ENCODE peak calls at places on chromosomes 2 and 18, in five cellular contexts. W, D, Y, E and S are unnamed samples.

GRCh38 chr2:27218614-27219013 is 1.4 kb downstream of the CAD start:
- DNase-seq in W (no peak), Y (no peak), E (no peak), D (no peak), S (no peak)

GRCh38 chr2:181846359-181846758 is 45.2 kb upstream of the ITPRID2 start:
- DNase-seq in Y (no peak), D (no peak), E (no peak), W (no peak), S (no peak)

GRCh38 chr18:51953521-51953920 is 386.5 kb upstream of the DCC start:
- DNase-seq in D (no peak), Y (peak; percentile 5), W (no peak), E (no peak), S (no peak)

GRCh38 chr2:200913654-200914053 is 24.5 kb downstream of the NIF3L1 start:
- DNase-seq in W (no peak), D (no peak), Y (no peak), E (peak; percentile 84), S (no peak)

GRCh38 chr2:1795261-1795828 is 51.0 kb upstream of the PXDN start:
- DNase-seq in E (no peak), Y (no peak), D (no peak), W (no peak), S (no peak)

GRCh38 chr2:71455741-71456569 is 2.6 kb downstream of the DYSF start:
- DNase-seq in W (no peak), Y (peak; percentile 62), E (peak; percentile 86), D (no peak), S (no peak)

GRCh38 chr18:44514106-44514505 is 166.6 kb upstream of the SETBP1 start:
- DNase-seq in Y (no peak), D (no peak), W (no peak), E (peak; percentile 42), S (no peak)

GRCh38 chr2:98505311-98505808 is 60.7 kb downstream of the INPP4A start:
- DNase-seq in D (peak; percentile 47), E (no peak), W (no peak), Y (peak; percentile 40), S (peak; percentile 56)

GRCh38 chr2:233544079-233544690 is 22.4 kb downstream of the USP40 start:
- DNase-seq in D (no peak), E (peak; percentile 15), Y (peak; percentile 92), W (no peak), S (peak; percentile 45)

GRCh38 chr2:150191349-150191748 is 296.1 kb downstream of the RND3 start:
- DNase-seq in E (peak; percentile 90), Y (no peak), D (no peak), W (no peak), S (no peak)

GRCh38 chr2:134504586-134505336 is 214.0 kb downstream of the TMEM163 start:
- DNase-seq in D (no peak), W (no peak), E (no peak), Y (no peak), S (no peak)

GRCh38 chr2:152497481-152498052 is 162.6 kb downstream of the FMNL2 start:
- DNase-seq in W (no peak), D (no peak), E (no peak), Y (no peak), S (no peak)

GRCh38 chr2:187775651-187776050 is 221.4 kb upstream of the TFPI start:
- DNase-seq in D (no peak), E (no peak), W (no peak), Y (no peak), S (no peak)

GRCh38 chr18:49100226-49100968 is 149.6 kb upstream of the SMAD7 start:
- DNase-seq in Y (peak; percentile 31), E (peak; percentile 46), D (no peak), W (no peak), S (no peak)

GRCh38 chr2:178865121-178865520 is 57.9 kb upstream of the TTN start:
- DNase-seq in W (no peak), Y (no peak), D (no peak), E (peak; percentile 52), S (no peak)

GRCh38 chr2:219059725-219060682 is 717 bp downstream of the IHH start:
- DNase-seq in E (no peak), W (peak; percentile 10), Y (no peak), D (peak; percentile 27), S (peak; percentile 65)

GRCh38 chr2:65504201-65504600 is 71.8 kb upstream of the SPRED2 start:
- DNase-seq in Y (no peak), E (no peak), D (no peak), W (no peak), S (no peak)

GRCh38 chr2:199471443-199472057 is 13.8 kb upstream of the SATB2 start:
- DNase-seq in E (peak; percentile 59), W (no peak), D (no peak), Y (peak; percentile 88), S (peak; percentile 78)

GRCh38 chr2:106187426-106187825 is 6.7 kb downstream of the UXS1 start:
- DNase-seq in E (no peak), W (no peak), D (no peak), Y (no peak), S (no peak)

GRCh38 chr2:148039783-148040182 is 18.9 kb downstream of the MBD5 start:
- DNase-seq in D (no peak), W (no peak), Y (no peak), E (no peak), S (no peak)

GRCh38 chr2:238908960-238909951 is 61.4 kb downstream of the TWIST2 start:
- DNase-seq in W (no peak), D (no peak), E (peak; percentile 82), Y (peak; percentile 49), S (no peak)

GRCh38 chr2:46187112-46187618 is 110.0 kb upstream of the EPAS1 start:
- DNase-seq in W (no peak), Y (no peak), E (peak; percentile 92), D (no peak), S (peak; percentile 60)

GRCh38 chr2:134932864-134933526 is 14.4 kb downstream of the CCNT2 start:
- DNase-seq in Y (no peak), W (no peak), E (no peak), D (no peak), S (no peak)

GRCh38 chr2:44825702-44826101 is 115.8 kb upstream of the SIX3 start:
- DNase-seq in Y (no peak), E (no peak), D (no peak), W (peak; percentile 57), S (peak; percentile 74)

GRCh38 chr2:88184762-88185161 is 14.6 kb downstream of the THNSL2 start:
- DNase-seq in W (no peak), Y (no peak), D (no peak), E (peak; percentile 24), S (no peak)

GRCh38 chr2:127913808-127914457 is 28.2 kb upstream of the AMMECR1L start:
- DNase-seq in D (no peak), E (no peak), W (no peak), Y (no peak), S (no peak)

GRCh38 chr2:78992451-78992806 is 33.1 kb upstream of the REG3G start:
- DNase-seq in E (no peak), Y (peak; percentile 79), D (no peak), W (no peak), S (peak; percentile 16)

GRCh38 chr2:16322308-16323130 is 343.1 kb downstream of the CYRIA start:
- DNase-seq in D (no peak), W (no peak), Y (no peak), E (no peak), S (no peak)

GRCh38 chr2:149860276-149860921 is 272.8 kb upstream of the MMADHC start:
- DNase-seq in W (no peak), Y (peak; percentile 52), D (no peak), E (peak; percentile 95), S (no peak)

GRCh38 chr2:112154246-112155110 is 16.3 kb downstream of the FBLN7 start:
- DNase-seq in Y (no peak), D (peak; percentile 54), W (no peak), E (no peak), S (no peak)

GRCh38 chr18:59918320-59918755 is 18.5 kb downstream of the PMAIP1 start:
- DNase-seq in D (no peak), E (peak; percentile 56), W (peak; percentile 80), Y (peak; percentile 84), S (peak; percentile 71)

GRCh38 chr18:37630326-37630725 is 64.7 kb upstream of the CELF4 start:
- DNase-seq in Y (no peak), E (no peak), W (no peak), D (no peak), S (no peak)

GRCh38 chr2:2843969-2844548 is 513.0 kb upstream of the MYT1L start:
- DNase-seq in Y (peak; percentile 71), D (no peak), W (no peak), E (no peak), S (no peak)

GRCh38 chr2:184654945-184655344 is 56.6 kb downstream of the ZNF804A start:
- DNase-seq in E (peak; percentile 1), Y (no peak), W (no peak), D (no peak), S (no peak)

GRCh38 chr18:51235011-51235789 is 37.7 kb upstream of the MEX3C start:
- DNase-seq in D (no peak), Y (no peak), E (peak; percentile 1), W (no peak), S (no peak)

GRCh38 chr2:231677632-231678104 is 30.7 kb upstream of the PTMA start:
- DNase-seq in Y (peak; percentile 94), E (peak; percentile 82), D (peak; percentile 85), W (peak; percentile 39), S (peak; percentile 88)

GRCh38 chr18:11987527-11987926 is 6.2 kb downstream of the IMPA2 start:
- DNase-seq in E (peak; percentile 29), W (no peak), D (no peak), Y (no peak), S (no peak)

GRCh38 chr18:23106575-23106974 is 28.7 kb upstream of the CABLES1 start:
- DNase-seq in D (no peak), W (no peak), E (peak; percentile 97), Y (peak; percentile 34), S (peak; percentile 64)

GRCh38 chr2:25115902-25116301 is 52.5 kb downstream of the POMC start:
- DNase-seq in W (no peak), Y (peak; percentile 26), D (no peak), E (peak; percentile 76), S (no peak)

GRCh38 chr18:26082475-26082874 is 7.9 kb downstream of the SS18 start:
- DNase-seq in D (no peak), W (no peak), Y (no peak), E (peak; percentile 55), S (no peak)